ENCODE peak calls at places on chromosomes 7 and 10, in seven cellular contexts. One of them, this sample, is unnamed.

GRCh38 chr7:132145466-132145865 is 430.8 kb downstream of the PLXNA4 start:
- DNase-seq in mammary epithelial cell: peak
- DNase-seq in bronchial epithelial cell: peak
- DNase-seq in GM12865: no peak
- DNase-seq in hepatocyte: peak
- DNase-seq in heart left ventricle: no peak
- DNase-seq in prostate gland: no peak
- DNase-seq in this sample: no peak

GRCh38 chr7:101681170-101682007 is 52.3 kb upstream of the MYL10 start:
- DNase-seq in heart left ventricle: peak
- DNase-seq in GM12865: no peak
- DNase-seq in mammary epithelial cell: peak
- DNase-seq in bronchial epithelial cell: peak
- DNase-seq in prostate gland: peak
- DNase-seq in hepatocyte: peak
- DNase-seq in this sample: no peak

GRCh38 chr7:155251831-155252230 is 45.8 kb upstream of the INSIG1 start:
- DNase-seq in GM12865: no peak
- DNase-seq in bronchial epithelial cell: no peak
- DNase-seq in heart left ventricle: no peak
- DNase-seq in mammary epithelial cell: no peak
- DNase-seq in prostate gland: no peak
- DNase-seq in hepatocyte: no peak
- DNase-seq in this sample: no peak

GRCh38 chr7:29940199-29940598 is 49.4 kb downstream of the SCRN1 start:
- DNase-seq in prostate gland: no peak
- DNase-seq in heart left ventricle: no peak
- DNase-seq in hepatocyte: no peak
- DNase-seq in GM12865: no peak
- DNase-seq in bronchial epithelial cell: peak
- DNase-seq in mammary epithelial cell: peak
- DNase-seq in this sample: no peak

GRCh38 chr7:105860793-105861192 is 15.6 kb downstream of the ATXN7L1 start:
- DNase-seq in GM12865: no peak
- DNase-seq in hepatocyte: no peak
- DNase-seq in prostate gland: no peak
- DNase-seq in bronchial epithelial cell: no peak
- DNase-seq in heart left ventricle: no peak
- DNase-seq in mammary epithelial cell: no peak
- DNase-seq in this sample: no peak

GRCh38 chr10:944034-944831 is 12.7 kb upstream of the LARP4B start:
- DNase-seq in hepatocyte: no peak
- DNase-seq in GM12865: peak
- DNase-seq in prostate gland: no peak
- DNase-seq in mammary epithelial cell: peak
- DNase-seq in heart left ventricle: peak
- DNase-seq in bronchial epithelial cell: peak
- DNase-seq in this sample: no peak

GRCh38 chr10:58412502-58412961 is 27.3 kb downstream of the TFAM start:
- DNase-seq in mammary epithelial cell: peak
- DNase-seq in heart left ventricle: no peak
- DNase-seq in GM12865: no peak
- DNase-seq in hepatocyte: no peak
- DNase-seq in bronchial epithelial cell: peak
- DNase-seq in prostate gland: no peak
- DNase-seq in this sample: no peak

GRCh38 chr7:123494193-123494796 is 40.1 kb downstream of the IQUB start:
- DNase-seq in heart left ventricle: no peak
- DNase-seq in mammary epithelial cell: peak
- DNase-seq in GM12865: peak
- DNase-seq in bronchial epithelial cell: peak
- DNase-seq in hepatocyte: peak
- DNase-seq in prostate gland: peak
- DNase-seq in this sample: no peak

GRCh38 chr7:22561356-22561755 is 61.4 kb upstream of the STEAP1B start:
- DNase-seq in prostate gland: no peak
- DNase-seq in GM12865: no peak
- DNase-seq in mammary epithelial cell: peak
- DNase-seq in bronchial epithelial cell: peak
- DNase-seq in heart left ventricle: peak
- DNase-seq in hepatocyte: peak
- DNase-seq in this sample: peak

GRCh38 chr10:132850896-132851295 is 64.9 kb upstream of the NKX6-2 start:
- DNase-seq in prostate gland: no peak
- DNase-seq in mammary epithelial cell: no peak
- DNase-seq in GM12865: no peak
- DNase-seq in bronchial epithelial cell: no peak
- DNase-seq in heart left ventricle: no peak
- DNase-seq in hepatocyte: no peak
- DNase-seq in this sample: no peak

GRCh38 chr7:14698239-14698638 is 204.3 kb downstream of the DGKB start:
- DNase-seq in hepatocyte: no peak
- DNase-seq in bronchial epithelial cell: peak
- DNase-seq in mammary epithelial cell: no peak
- DNase-seq in heart left ventricle: no peak
- DNase-seq in prostate gland: no peak
- DNase-seq in GM12865: no peak
- DNase-seq in this sample: no peak

GRCh38 chr10:124267231-124267885 is 151.4 kb downstream of the OAT start:
- DNase-seq in hepatocyte: no peak
- DNase-seq in heart left ventricle: no peak
- DNase-seq in bronchial epithelial cell: no peak
- DNase-seq in GM12865: no peak
- DNase-seq in mammary epithelial cell: no peak
- DNase-seq in prostate gland: no peak
- DNase-seq in this sample: no peak

GRCh38 chr10:78301891-78302738 is 268.5 kb downstream of the RPS24 start:
- DNase-seq in prostate gland: no peak
- DNase-seq in GM12865: no peak
- DNase-seq in hepatocyte: peak
- DNase-seq in mammary epithelial cell: no peak
- DNase-seq in bronchial epithelial cell: peak
- DNase-seq in heart left ventricle: no peak
- DNase-seq in this sample: peak

GRCh38 chr10:8800426-8800825 is 745.9 kb downstream of the GATA3 start:
- DNase-seq in hepatocyte: no peak
- DNase-seq in heart left ventricle: no peak
- DNase-seq in mammary epithelial cell: no peak
- DNase-seq in GM12865: no peak
- DNase-seq in bronchial epithelial cell: no peak
- DNase-seq in prostate gland: no peak
- DNase-seq in this sample: no peak

GRCh38 chr7:81159402-81159801 is 240.6 kb upstream of the SEMA3C start:
- DNase-seq in mammary epithelial cell: peak
- DNase-seq in bronchial epithelial cell: peak
- DNase-seq in heart left ventricle: no peak
- DNase-seq in hepatocyte: no peak
- DNase-seq in prostate gland: no peak
- DNase-seq in GM12865: no peak
- DNase-seq in this sample: no peak

GRCh38 chr10:111109506-111110242 is 32.8 kb downstream of the ADRA2A start:
- DNase-seq in prostate gland: no peak
- DNase-seq in heart left ventricle: no peak
- DNase-seq in mammary epithelial cell: no peak
- DNase-seq in bronchial epithelial cell: no peak
- DNase-seq in GM12865: no peak
- DNase-seq in hepatocyte: no peak
- DNase-seq in this sample: no peak

GRCh38 chr7:139242741-139243281 is 11.8 kb downstream of the UBN2 start:
- DNase-seq in heart left ventricle: no peak
- DNase-seq in prostate gland: no peak
- DNase-seq in mammary epithelial cell: peak
- DNase-seq in hepatocyte: peak
- DNase-seq in bronchial epithelial cell: peak
- DNase-seq in GM12865: no peak
- DNase-seq in this sample: no peak

GRCh38 chr7:134787064-134787463 is 7.6 kb downstream of the CALD1 start:
- DNase-seq in heart left ventricle: no peak
- DNase-seq in mammary epithelial cell: no peak
- DNase-seq in prostate gland: no peak
- DNase-seq in GM12865: no peak
- DNase-seq in hepatocyte: no peak
- DNase-seq in bronchial epithelial cell: no peak
- DNase-seq in this sample: no peak

GRCh38 chr7:91929463-91929862 is 11.2 kb upstream of the AKAP9 start:
- DNase-seq in heart left ventricle: no peak
- DNase-seq in GM12865: peak
- DNase-seq in hepatocyte: no peak
- DNase-seq in bronchial epithelial cell: peak
- DNase-seq in mammary epithelial cell: peak
- DNase-seq in prostate gland: no peak
- DNase-seq in this sample: no peak

GRCh38 chr10:76497671-76498070 is 1066.2 kb downstream of the LRMDA start:
- DNase-seq in bronchial epithelial cell: no peak
- DNase-seq in heart left ventricle: no peak
- DNase-seq in GM12865: no peak
- DNase-seq in mammary epithelial cell: no peak
- DNase-seq in prostate gland: no peak
- DNase-seq in hepatocyte: no peak
- DNase-seq in this sample: no peak

GRCh38 chr7:74502216-74502891 is 48.6 kb downstream of the GTF2IRD1 start:
- DNase-seq in mammary epithelial cell: no peak
- DNase-seq in prostate gland: peak
- DNase-seq in hepatocyte: no peak
- DNase-seq in heart left ventricle: peak
- DNase-seq in bronchial epithelial cell: peak
- DNase-seq in GM12865: no peak
- DNase-seq in this sample: no peak

GRCh38 chr7:34320926-34321609 is 336.9 kb upstream of the NPSR1 start:
- DNase-seq in heart left ventricle: no peak
- DNase-seq in GM12865: peak
- DNase-seq in prostate gland: peak
- DNase-seq in mammary epithelial cell: peak
- DNase-seq in hepatocyte: peak
- DNase-seq in bronchial epithelial cell: peak
- DNase-seq in this sample: peak

GRCh38 chr7:151982806-151983205 is 26.6 kb downstream of the GALNTL5 start:
- DNase-seq in heart left ventricle: no peak
- DNase-seq in prostate gland: no peak
- DNase-seq in GM12865: no peak
- DNase-seq in bronchial epithelial cell: no peak
- DNase-seq in mammary epithelial cell: no peak
- DNase-seq in hepatocyte: no peak
- DNase-seq in this sample: no peak

GRCh38 chr7:151987748-151988529 is 31.7 kb downstream of the GALNTL5 start:
- DNase-seq in heart left ventricle: no peak
- DNase-seq in prostate gland: no peak
- DNase-seq in mammary epithelial cell: peak
- DNase-seq in GM12865: no peak
- DNase-seq in hepatocyte: no peak
- DNase-seq in bronchial epithelial cell: no peak
- DNase-seq in this sample: no peak

GRCh38 chr7:151981223-151981622 is 25.0 kb downstream of the GALNTL5 start:
- DNase-seq in hepatocyte: no peak
- DNase-seq in GM12865: no peak
- DNase-seq in mammary epithelial cell: no peak
- DNase-seq in prostate gland: no peak
- DNase-seq in heart left ventricle: no peak
- DNase-seq in bronchial epithelial cell: no peak
- DNase-seq in this sample: no peak

GRCh38 chr7:151990567-151990966 is 34.3 kb downstream of the GALNTL5 start:
- DNase-seq in bronchial epithelial cell: peak
- DNase-seq in GM12865: no peak
- DNase-seq in hepatocyte: no peak
- DNase-seq in mammary epithelial cell: no peak
- DNase-seq in heart left ventricle: no peak
- DNase-seq in prostate gland: no peak
- DNase-seq in this sample: no peak

GRCh38 chr7:151984612-151985011 is 28.4 kb downstream of the GALNTL5 start:
- DNase-seq in heart left ventricle: no peak
- DNase-seq in hepatocyte: no peak
- DNase-seq in prostate gland: no peak
- DNase-seq in bronchial epithelial cell: no peak
- DNase-seq in mammary epithelial cell: no peak
- DNase-seq in GM12865: no peak
- DNase-seq in this sample: no peak
- TF ChIP-seq CTCF in heart left ventricle: no peak
- TF ChIP-seq CTCF in hepatocyte: no peak
- TF ChIP-seq CTCF in prostate gland: no peak
- TF ChIP-seq CTCF in bronchial epithelial cell: no peak
- TF ChIP-seq CTCF in mammary epithelial cell: no peak
- TF ChIP-seq CTCF in GM12865: no peak
- TF ChIP-seq CTCF in this sample: no peak

GRCh38 chr10:75406158-75407065 is 4.8 kb upstream of the ZNF503 start:
- DNase-seq in heart left ventricle: no peak
- DNase-seq in GM12865: no peak
- DNase-seq in mammary epithelial cell: peak
- DNase-seq in prostate gland: no peak
- DNase-seq in bronchial epithelial cell: no peak
- DNase-seq in hepatocyte: peak
- DNase-seq in this sample: no peak
- TF ChIP-seq CTCF in heart left ventricle: no peak
- TF ChIP-seq CTCF in GM12865: no peak
- TF ChIP-seq CTCF in mammary epithelial cell: no peak
- TF ChIP-seq CTCF in prostate gland: no peak
- TF ChIP-seq CTCF in bronchial epithelial cell: no peak
- TF ChIP-seq CTCF in hepatocyte: no peak
- TF ChIP-seq CTCF in this sample: no peak

DNA sequence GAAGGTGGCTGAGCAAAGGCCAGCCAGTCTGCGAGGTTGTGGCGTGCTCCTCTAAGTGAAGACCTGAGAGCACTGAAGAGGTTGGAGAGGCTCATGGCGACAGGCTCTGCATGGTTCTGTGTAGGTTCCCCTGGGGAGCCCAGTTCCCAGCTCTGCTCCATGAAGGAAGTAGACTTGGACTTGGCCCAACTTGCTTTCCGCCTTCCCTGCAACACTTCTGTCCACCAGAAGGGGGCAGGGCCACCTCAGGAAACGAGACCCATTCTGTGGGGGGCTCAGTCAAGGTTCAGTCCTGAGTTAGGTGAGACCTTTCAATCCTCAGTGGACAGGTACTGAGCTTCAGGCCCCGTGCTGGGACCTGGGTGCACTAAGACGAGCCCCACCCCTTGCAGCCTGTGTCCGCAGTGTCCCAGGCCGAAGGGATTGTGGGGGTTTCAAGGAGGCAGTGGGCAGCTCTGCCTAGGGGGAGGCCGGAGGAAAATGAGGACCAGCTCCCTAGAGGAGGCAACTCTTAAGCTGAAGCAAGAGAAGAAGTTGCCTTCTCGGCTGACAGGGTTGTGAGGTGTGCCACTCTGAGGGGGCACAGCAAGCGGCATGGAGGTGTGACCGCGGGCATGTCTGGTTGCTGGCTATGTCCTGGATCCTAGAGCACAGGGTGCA is 15.0 kb upstream of the PCBD1 start:
- DNase-seq in bronchial epithelial cell: peak
- DNase-seq in mammary epithelial cell: peak
- DNase-seq in GM12865: peak
- DNase-seq in heart left ventricle: no peak
- DNase-seq in hepatocyte: peak
- DNase-seq in prostate gland: peak
- DNase-seq in this sample: peak
- TF ChIP-seq CTCF in bronchial epithelial cell: peak
- TF ChIP-seq CTCF in mammary epithelial cell: peak
- TF ChIP-seq CTCF in GM12865: peak
- TF ChIP-seq CTCF in heart left ventricle: peak
- TF ChIP-seq CTCF in hepatocyte: peak
- TF ChIP-seq CTCF in prostate gland: peak
- TF ChIP-seq CTCF in this sample: peak

GRCh38 chr7:52163311-52163710 is 846.7 kb upstream of the COBL start:
- DNase-seq in heart left ventricle: no peak
- DNase-seq in hepatocyte: no peak
- DNase-seq in prostate gland: no peak
- DNase-seq in bronchial epithelial cell: no peak
- DNase-seq in GM12865: no peak
- DNase-seq in mammary epithelial cell: no peak
- DNase-seq in this sample: no peak

GRCh38 chr7:52168085-52168484 is 851.5 kb upstream of the COBL start:
- DNase-seq in GM12865: no peak
- DNase-seq in heart left ventricle: no peak
- DNase-seq in hepatocyte: peak
- DNase-seq in prostate gland: no peak
- DNase-seq in bronchial epithelial cell: no peak
- DNase-seq in mammary epithelial cell: no peak
- DNase-seq in this sample: no peak
- TF ChIP-seq CTCF in GM12865: peak
- TF ChIP-seq CTCF in heart left ventricle: no peak
- TF ChIP-seq CTCF in hepatocyte: peak
- TF ChIP-seq CTCF in prostate gland: no peak
- TF ChIP-seq CTCF in bronchial epithelial cell: no peak
- TF ChIP-seq CTCF in mammary epithelial cell: no peak
- TF ChIP-seq CTCF in this sample: peak